ENCODE peak calls at places on chromosomes 4 and X, in five cellular contexts. M is retinal pigment epithelial cell, G is fibroblast of lung, I is astrocyte of the spinal cord, P is breast epithelium. O is an unnamed sample.

GRCh38 chrX:103211012-103211715 is 3.7 kb upstream of the BEX4 start:
- DNase-seq in G (peak; percentile 29), M (no peak), P (no peak), I (peak; percentile 51), O (peak; percentile 53)

GRCh38 chrX:44733931-44734330 is 109.9 kb upstream of the DUSP21 start:
- DNase-seq in I (no peak), P (no peak), M (no peak), G (peak; percentile 6), O (no peak)

GRCh38 chr4:17463606-17464005 is 48.3 kb downstream of the QDPR start:
- DNase-seq in G (no peak), M (no peak), P (no peak), I (no peak), O (no peak)

GRCh38 chr4:12016729-12017128 is 588.0 kb upstream of the HS3ST1 start:
- DNase-seq in G (no peak), P (no peak), I (no peak), M (no peak), O (no peak)

GRCh38 chr4:36502350-36502749 is 220.9 kb downstream of the DTHD1 start:
- DNase-seq in M (peak; percentile 14), G (no peak), P (no peak), I (no peak), O (no peak)

GRCh38 chr4:41437264-41437566 is 100.7 kb upstream of the LIMCH1 start:
- DNase-seq in G (no peak), P (no peak), M (no peak), I (no peak), O (no peak)

GRCh38 chr4:150229538-150229937 is 151.3 kb downstream of the DCLK2 start:
- DNase-seq in M (peak; percentile 41), G (peak; percentile 90), P (no peak), I (peak; percentile 85), O (peak; percentile 64)

GRCh38 chrX:40109288-40110008 is 11.7 kb upstream of the BCOR start:
- DNase-seq in I (peak; percentile 69), M (no peak), P (no peak), G (peak; percentile 64), O (no peak)

GRCh38 chr4:185394568-185395254 is 1.0 kb downstream of the LRP2BP start:
- DNase-seq in M (no peak), I (no peak), P (no peak), G (peak; percentile 34), O (no peak)

GRCh38 chr4:149986916-149987315 is 91.3 kb upstream of the DCLK2 start:
- DNase-seq in M (no peak), I (no peak), G (no peak), P (no peak), O (no peak)

GRCh38 chrX:121504148-121504547 is 456.7 kb downstream of the GLUD2 start:
- DNase-seq in G (no peak), M (no peak), I (no peak), P (no peak), O (no peak)

GRCh38 chr4:1714303-1715001 is 2.3 kb upstream of the SLBP start:
- DNase-seq in M (no peak), I (no peak), P (no peak), G (peak; percentile 38), O (no peak)

GRCh38 chr4:151952137-151952536 is 191.3 kb upstream of the GATB start:
- DNase-seq in M (no peak), G (no peak), P (no peak), I (no peak), O (no peak)

GRCh38 chr4:95547708-95548471 is 883 bp downstream of the UNC5C start:
- DNase-seq in P (no peak), M (no peak), G (peak; percentile 55), I (peak; percentile 46), O (peak; percentile 36)

GRCh38 chrX:14409341-14409740 is 120.0 kb upstream of the GLRA2 start:
- DNase-seq in I (peak; percentile 9), P (no peak), M (peak; percentile 5), G (no peak), O (peak; percentile 21)

GRCh38 chr4:54495641-54496040 is 162.1 kb upstream of the KIT start:
- DNase-seq in I (no peak), P (no peak), M (no peak), G (no peak), O (no peak)
- H3K4me3 ChIP-seq in I (no peak overlapping the region), P (no peak overlapping the region), M (no peak overlapping the region), G (no peak overlapping the region), O (no peak overlapping the region)

GRCh38 chr4:80036306-80036705 is 36.7 kb downstream of the ANTXR2 start:
- DNase-seq in G (no peak), I (no peak), P (no peak), M (no peak), O (no peak)

GRCh38 chr4:80035336-80035735 is 37.7 kb downstream of the ANTXR2 start:
- DNase-seq in I (no peak), M (no peak), G (no peak), P (no peak), O (no peak)

GRCh38 chr4:80036949-80037348 is 36.1 kb downstream of the ANTXR2 start:
- DNase-seq in I (peak; percentile 66), G (peak; percentile 79), M (no peak), P (no peak), O (peak; percentile 94)

GRCh38 chr4:80029364-80029763 is 43.7 kb downstream of the ANTXR2 start:
- DNase-seq in G (no peak), M (no peak), I (no peak), P (no peak), O (no peak)

DNA sequence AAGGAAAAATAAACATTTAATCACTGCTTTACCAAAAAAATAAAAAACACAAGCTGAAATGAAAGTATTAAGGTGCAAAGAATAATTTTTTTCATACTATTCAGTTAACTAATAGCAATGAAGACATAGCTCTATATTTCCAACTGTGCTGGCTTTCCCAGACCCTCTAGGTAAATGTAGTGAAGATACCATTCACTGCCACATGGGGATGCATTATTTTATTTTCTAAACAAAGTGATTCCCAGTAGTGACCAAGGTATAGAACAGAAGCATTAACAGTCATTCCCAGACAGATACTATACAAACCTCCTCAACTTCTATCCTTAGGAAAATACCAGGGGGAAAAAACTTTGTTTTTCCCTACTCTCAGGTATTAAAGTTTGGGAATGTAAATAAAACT is 39.4 kb downstream of the ANTXR2 start:
- DNase-seq in P (no peak), I (no peak), G (no peak), M (no peak), O (no peak)
- TF ChIP-seq CTCF in P (no peak), I (no peak), G (no peak), M (peak; percentile 3), O (peak; percentile 15)

GRCh38 chrX:50469206-50469605 is 1.4 kb downstream of the DGKK start:
- DNase-seq in P (no peak), G (no peak), M (no peak), I (no peak), O (no peak)

GRCh38 chrX:50475208-50475607 is 4.6 kb upstream of the DGKK start:
- DNase-seq in M (no peak), I (no peak), G (no peak), P (no peak), O (no peak)

GRCh38 chrX:50471390-50471789 is 765 bp upstream of the DGKK start:
- DNase-seq in P (no peak), M (no peak), G (no peak), I (no peak), O (no peak)

GRCh38 chrX:50470103-50471031 is at the start of gene DGKK:
- DNase-seq in G (no peak), I (no peak), M (no peak), P (no peak), O (no peak)
- H3K4me3 ChIP-seq in G (no peak within 1 kb of the TSS), I (no peak within 1 kb of the TSS), M (peak within 1 kb of the TSS; percentile 10), P (no peak within 1 kb of the TSS), O (no peak within 1 kb of the TSS)

GRCh38 chr4:2796261-2797187 is 3.6 kb downstream of the SH3BP2 start:
- DNase-seq in M (peak; percentile 35), I (peak; percentile 64), G (peak; percentile 67), P (peak; percentile 67), O (peak; percentile 65)
- TF ChIP-seq CTCF in M (no peak), I (no peak), G (no peak), P (no peak), O (no peak)

GRCh38 chrX:123320622-123321021 is 136.5 kb downstream of the GRIA3 start:
- DNase-seq in I (no peak), P (no peak), G (no peak), M (no peak), O (no peak)
- H3K4me3 ChIP-seq in I (no peak overlapping the region), P (no peak overlapping the region), G (no peak overlapping the region), M (no peak overlapping the region), O (no peak overlapping the region)

GRCh38 chr4:135497563-135498152 is 1296.1 kb upstream of the PABPC4L start:
- DNase-seq in I (no peak), G (no peak), M (no peak), P (no peak), O (no peak)

GRCh38 chr4:135492439-135492838 is 1290.8 kb upstream of the PABPC4L start:
- DNase-seq in I (no peak), M (no peak), P (no peak), G (no peak), O (no peak)
- TF ChIP-seq CTCF in I (no peak), M (no peak), P (no peak), G (no peak), O (no peak)

DNA sequence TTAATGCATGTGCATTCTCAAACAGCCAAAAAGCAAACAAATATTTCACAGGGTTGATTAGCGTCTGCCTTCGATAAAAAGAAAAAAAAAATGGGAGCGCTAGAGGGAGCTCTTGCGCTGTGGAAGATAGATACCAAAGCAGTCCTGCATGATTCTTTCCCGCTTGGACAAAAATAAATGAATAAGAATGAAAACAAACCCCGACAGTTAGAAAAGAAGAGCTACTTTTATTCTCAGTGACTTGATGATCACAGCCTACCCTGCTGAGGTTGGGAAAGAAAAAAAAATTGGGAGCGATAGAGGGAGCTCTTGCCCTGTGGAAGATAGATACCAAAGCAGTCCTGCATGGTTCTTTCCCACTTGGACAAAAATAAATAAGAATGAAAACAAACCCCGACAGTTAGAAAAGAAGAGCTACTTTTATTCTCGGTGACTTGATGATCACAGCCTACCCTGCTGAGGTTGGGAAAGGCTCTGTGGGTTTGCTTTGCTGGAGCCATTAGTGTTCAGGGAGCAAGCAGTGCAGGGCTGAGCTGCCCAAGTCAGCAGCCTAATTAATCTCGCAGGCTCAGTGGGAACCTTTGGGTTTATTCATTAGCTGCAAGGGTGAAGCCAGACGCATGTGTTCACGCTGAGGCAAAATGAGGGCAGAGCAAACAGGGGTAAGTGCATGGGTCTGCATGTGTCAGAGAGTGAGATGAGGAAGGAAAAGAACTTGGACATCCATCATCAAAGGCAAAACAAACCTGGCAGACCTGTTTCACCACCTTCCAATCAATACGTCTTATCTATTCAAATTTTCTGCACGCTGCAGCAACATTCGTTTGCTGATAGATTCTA is 249.3 kb upstream of the PRKX start:
- DNase-seq in G (peak; percentile 7), I (peak; percentile 45), P (no peak), M (no peak), O (peak; percentile 28)
- H3K4me3 ChIP-seq in G (no peak overlapping the region), I (no peak overlapping the region), P (no peak overlapping the region), M (no peak overlapping the region), O (no peak overlapping the region)